ENCODE peak calls at places on chromosomes 16 and 17, in eight cellular contexts. W is CD4-positive, alpha-beta T cell; T is AML-193; P is nucleus accumbens; H is T-helper 2 cell; S is NCI-H187 treated with DMSO at 0.1 percent for 48 hours; Z is AG09309; D is germinal center. K is an unnamed sample.

GRCh38 chr17:81651692-81652091 is 4.7 kb downstream of the PDE6G start:
- DNase-seq in S (no peak), T (no peak), D (no peak), W (no peak), P (no peak), H (no peak), Z (peak; percentile 51), K (no peak)

GRCh38 chr16:79656537-79657115 is 56.1 kb upstream of the MAF start:
- DNase-seq in Z (no peak), W (no peak), S (peak; percentile 75), H (no peak), D (no peak), T (no peak), P (no peak), K (no peak)

GRCh38 chr17:38616361-38616760 is 10.6 kb upstream of the SRCIN1 start:
- DNase-seq in W (no peak), S (no peak), P (no peak), H (no peak), T (no peak), Z (no peak), D (no peak), K (no peak)

GRCh38 chr17:32502710-32503109 is 15.9 kb downstream of the CDK5R1 start:
- DNase-seq in S (no peak), W (no peak), P (no peak), H (no peak), T (no peak), D (no peak), Z (no peak), K (no peak)

GRCh38 chr17:78390241-78391050 is 12.0 kb downstream of the PGS1 start:
- DNase-seq in P (no peak), Z (peak; percentile 89), D (no peak), W (no peak), H (no peak), S (no peak), T (no peak), K (no peak)

GRCh38 chr16:88299751-88300462 is 82.9 kb upstream of the ZNF469 start:
- DNase-seq in S (no peak), W (no peak), T (no peak), Z (no peak), H (no peak), D (no peak), P (no peak), K (no peak)

GRCh38 chr16:48164907-48165715 is 9.3 kb upstream of the ABCC12 start:
- DNase-seq in S (no peak), H (peak; percentile 35), W (peak; percentile 55), Z (no peak), P (peak; percentile 56), D (peak; percentile 67), T (peak; percentile 16), K (no peak)

GRCh38 chr16:82094942-82095540 is 60.0 kb downstream of the HSD17B2 start:
- DNase-seq in W (no peak), Z (no peak), S (no peak), T (no peak), H (no peak), P (no peak), D (no peak), K (no peak)

GRCh38 chr17:9647014-9647413 is 1.7 kb downstream of the USP43 start:
- DNase-seq in P (no peak), W (no peak), S (no peak), T (no peak), H (no peak), Z (no peak), D (no peak), K (no peak)

GRCh38 chr16:70548936-70549335 is 25.3 kb downstream of the SF3B3 start:
- DNase-seq in D (no peak), P (no peak), T (no peak), Z (no peak), S (no peak), W (no peak), H (no peak), K (no peak)

GRCh38 chr16:71732587-71732986 is 8.1 kb upstream of the PHLPP2 start:
- DNase-seq in P (no peak), Z (no peak), H (no peak), S (no peak), D (no peak), W (no peak), T (no peak), K (no peak)

GRCh38 chr17:62165378-62165722 is 100.3 kb upstream of the MED13 start:
- DNase-seq in D (no peak), Z (no peak), H (no peak), W (no peak), P (no peak), S (no peak), T (no peak), K (no peak)

GRCh38 chr17:410674-411401 is 58.2 kb upstream of the RPH3AL start:
- DNase-seq in Z (no peak), T (no peak), H (no peak), P (peak; percentile 31), S (no peak), D (no peak), W (peak; percentile 22), K (no peak)

GRCh38 chr17:67487506-67487905 is 110.4 kb downstream of the PITPNC1 start:
- DNase-seq in H (no peak), T (no peak), S (no peak), W (no peak), D (no peak), Z (no peak), P (no peak), K (no peak)

GRCh38 chr16:84292032-84292431 is 2.6 kb upstream of the WFDC1 start:
- DNase-seq in S (no peak), D (no peak), H (no peak), P (no peak), Z (no peak), W (no peak), T (no peak), K (no peak)

GRCh38 chr17:80408872-80409271 is 6.1 kb upstream of the ENDOV start:
- DNase-seq in D (no peak), P (no peak), S (no peak), W (no peak), H (no peak), Z (no peak), T (no peak), K (no peak)

GRCh38 chr16:27724491-27724878 is 174.5 kb downstream of the KATNIP start:
- DNase-seq in Z (no peak), P (peak; percentile 34), W (no peak), D (no peak), S (no peak), H (no peak), T (no peak), K (no peak)

GRCh38 chr17:58572846-58573245 is 58.4 kb upstream of the MTMR4 start:
- DNase-seq in H (no peak), T (no peak), S (no peak), W (no peak), P (no peak), Z (no peak), D (no peak), K (no peak)

K was measured in SIG-M5.